ENCODE peak calls at places on chromosomes 16 and 17, in five cellular contexts. X is tibial artery; L is heart right ventricle; A is A549; Y is effector memory CD4-positive, alpha-beta T cell. U is an unnamed sample.

GRCh38 chr16:79451196-79451816 is 149.2 kb downstream of the MAF start:
- DNase-seq in X (no peak), L (no peak), A (no peak), Y (no peak), U (no peak)

GRCh38 chr16:88561485-88562369 is 8.5 kb upstream of the ZC3H18 start:
- DNase-seq in X (no peak), L (peak; percentile 36), A (peak; percentile 63), Y (peak; percentile 29), U (no peak)

GRCh38 chr17:34726536-34727384 is 147.4 kb downstream of the TMEM132E start:
- DNase-seq in X (no peak), L (no peak), A (no peak), Y (no peak), U (no peak)

GRCh38 chr16:609984-610383 is 20.1 kb downstream of the RAB40C start:
- DNase-seq in X (no peak), L (no peak), A (no peak), Y (no peak), U (no peak)

GRCh38 chr17:72454342-72454741 is 333.5 kb downstream of the SOX9 start:
- DNase-seq in X (no peak), L (no peak), A (no peak), Y (no peak), U (no peak)

GRCh38 chr16:71367243-71367976 is 8.9 kb downstream of the CALB2 start:
- DNase-seq in X (no peak), L (no peak), A (peak; percentile 78), Y (no peak), U (no peak)

GRCh38 chr17:50199211-50199633 is 2.2 kb downstream of the COL1A1 start:
- DNase-seq in X (peak; percentile 78), L (no peak), A (no peak), Y (no peak), U (no peak)

GRCh38 chr17:77068915-77069314 is 71.9 kb upstream of the SEC14L1 start:
- DNase-seq in X (no peak), L (no peak), A (no peak), Y (no peak), U (no peak)

GRCh38 chr17:78359216-78359935 is 501 bp downstream of the SOCS3 start:
- DNase-seq in X (peak; percentile 75), L (no peak), A (peak; percentile 81), Y (no peak), U (no peak)

GRCh38 chr17:8803531-8804416 is 4.6 kb upstream of the MFSD6L start:
- DNase-seq in X (no peak), L (no peak), A (no peak), Y (no peak), U (no peak)

GRCh38 chr17:17180141-17180603 is 26.0 kb downstream of the PLD6 start:
- DNase-seq in X (no peak), L (peak; percentile 41), A (no peak), Y (no peak), U (no peak)

GRCh38 chr17:77741109-77741508 is 217.4 kb upstream of the TNRC6C start:
- DNase-seq in X (peak; percentile 52), L (no peak), A (no peak), Y (peak; percentile 25), U (no peak)

GRCh38 chr17:81386646-81387234 is 8.5 kb upstream of the BAHCC1 start:
- DNase-seq in X (peak; percentile 77), L (no peak), A (no peak), Y (no peak), U (no peak)

GRCh38 chr16:75424096-75424762 is 9.1 kb downstream of the CFDP1 start:
- DNase-seq in X (no peak), L (no peak), A (no peak), Y (no peak), U (no peak)

GRCh38 chr17:49850772-49851386 is 3.0 kb upstream of the TAC4 start:
- DNase-seq in X (peak; percentile 73), L (no peak), A (no peak), Y (peak; percentile 5), U (no peak)

GRCh38 chr17:61382796-61383688 is 16.6 kb upstream of the TBX2 start:
- DNase-seq in X (no peak), L (no peak), A (no peak), Y (no peak), U (no peak)

GRCh38 chr17:76623271-76624146 is 20.0 kb downstream of the ST6GALNAC1 start:
- DNase-seq in X (peak; percentile 77), L (peak; percentile 70), A (peak; percentile 91), Y (peak; percentile 58), U (peak; percentile 70)

GRCh38 chr17:77432791-77433190 is 292.0 kb downstream of the SEC14L1 start:
- DNase-seq in X (no peak), L (no peak), A (no peak), Y (no peak), U (no peak)

GRCh38 chr17:222172-222571 is 40.7 kb upstream of the DOC2B start:
- DNase-seq in X (no peak), L (peak; percentile 41), A (no peak), Y (no peak), U (no peak)

GRCh38 chr17:32519769-32520701 is 33.2 kb downstream of the CDK5R1 start:
- DNase-seq in X (peak; percentile 61), L (peak; percentile 26), A (no peak), Y (no peak), U (no peak)

GRCh38 chr17:74962622-74963394 is 9.8 kb downstream of the HID1 start:
- DNase-seq in X (no peak), L (no peak), A (no peak), Y (no peak), U (no peak)

GRCh38 chr16:15990902-15991301 is 41.5 kb downstream of the ABCC1 start:
- DNase-seq in X (no peak), L (no peak), A (no peak), Y (no peak), U (no peak)

GRCh38 chr16:15993946-15994665 is 44.7 kb downstream of the ABCC1 start:
- DNase-seq in X (no peak), L (peak; percentile 45), A (no peak), Y (no peak), U (no peak)

GRCh38 chr16:15996432-15997109 is 47.2 kb downstream of the ABCC1 start:
- DNase-seq in X (peak; percentile 84), L (peak; percentile 31), A (peak; percentile 88), Y (no peak), U (peak; percentile 65)

GRCh38 chr16:15993541-15993940 is 44.1 kb downstream of the ABCC1 start:
- DNase-seq in X (no peak), L (no peak), A (no peak), Y (no peak), U (no peak)

DNA sequence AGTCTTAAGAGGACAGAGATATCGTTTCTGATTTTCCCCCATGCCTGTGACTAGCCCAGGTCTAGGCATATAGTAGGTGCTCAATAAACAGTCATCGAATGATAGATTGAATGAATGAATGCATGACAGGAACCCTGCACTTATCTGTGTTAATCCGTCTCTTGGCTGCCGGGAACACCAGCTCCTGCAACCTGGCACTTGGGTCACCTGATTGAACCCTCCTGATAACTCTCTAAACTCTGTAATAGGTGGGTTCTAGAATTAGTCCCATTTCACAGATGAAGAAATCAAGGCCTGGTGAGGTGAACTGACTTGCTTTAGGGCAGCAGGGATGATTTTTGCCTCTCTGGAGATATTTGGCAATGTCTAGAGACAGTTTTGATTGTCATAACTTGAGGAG is 43.7 kb downstream of the ABCC1 start:
- DNase-seq in X (no peak), L (no peak), A (no peak), Y (no peak), U (no peak)
- H3K4me1 ChIP-seq in X (peaks cover 5% of the 10 kb centered on the region), L (peaks cover 64% of the 10 kb centered on the region), A (peaks cover 95% of the 10 kb centered on the region), Y (no peaks in the 10 kb centered on the region), U (peaks cover 24% of the 10 kb centered on the region)

GRCh38 chr16:85542548-85542927 is 70.6 kb upstream of the GSE1 start:
- DNase-seq in X (no peak), L (no peak), A (no peak), Y (no peak), U (no peak)
- H3K27ac ChIP-seq in X (no peak overlapping the region), L (no peak overlapping the region), A (no peak overlapping the region), Y (no peak overlapping the region), U (no peak overlapping the region)

GRCh38 chr16:67719048-67719777 is at the start of gene GFOD2:
- DNase-seq in X (peak; percentile 98), L (peak; percentile 98), A (peak; percentile 100), Y (peak; percentile 98), U (peak; percentile 91)

GRCh38 chr16:67723151-67723915 is 4.2 kb upstream of the GFOD2 start:
- DNase-seq in X (peak; percentile 57), L (no peak), A (no peak), Y (no peak), U (no peak)

GRCh38 chr16:67718668-67719047 is 458 bp downstream of the GFOD2 start:
- DNase-seq in X (no peak), L (no peak), A (no peak), Y (no peak), U (no peak)

GRCh38 chr16:67719778-67720144 is 645 bp upstream of the GFOD2 start:
- DNase-seq in X (no peak), L (peak; percentile 37), A (peak; percentile 58), Y (peak; percentile 2), U (peak; percentile 31)

DNA sequence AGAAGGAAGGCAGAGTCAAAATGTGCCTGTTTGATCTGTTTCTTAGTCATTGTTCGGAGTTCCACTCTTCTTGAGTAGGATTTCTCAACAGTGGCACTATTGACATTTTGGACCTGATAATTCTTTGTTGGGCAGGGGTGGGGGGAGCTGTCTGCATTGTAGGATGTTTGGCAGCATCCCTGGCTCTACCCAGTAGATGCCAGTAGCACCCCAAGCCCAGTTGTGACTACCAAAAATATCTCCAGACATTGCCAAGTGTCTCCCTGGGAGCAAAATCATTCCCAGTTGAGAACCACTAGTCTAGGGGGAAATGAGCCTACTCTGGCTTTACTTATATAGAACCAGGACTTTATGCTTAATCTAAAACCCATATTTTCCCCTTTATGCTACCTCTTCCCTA is 1.1 kb upstream of the GFOD2 start:
- DNase-seq in X (no peak), L (no peak), A (no peak), Y (no peak), U (no peak)
- H3K4me3 ChIP-seq in X (peak overlapping the region; percentile 89), L (peak overlapping the region; percentile 81), A (peak overlapping the region; percentile 90), Y (peak overlapping the region; percentile 86), U (peak overlapping the region; percentile 69)

GRCh38 chr17:48129981-48130380 is 22.4 kb downstream of the SNX11 start:
- DNase-seq in X (no peak), L (no peak), A (no peak), Y (no peak), U (no peak)

GRCh38 chr17:48123776-48124388 is 16.3 kb downstream of the SNX11 start:
- DNase-seq in X (no peak), L (no peak), A (no peak), Y (no peak), U (no peak)

GRCh38 chr17:48128411-48128810 is 20.8 kb downstream of the SNX11 start:
- DNase-seq in X (no peak), L (no peak), A (no peak), Y (no peak), U (no peak)

GRCh38 chr17:48125829-48126612 is 18.5 kb downstream of the SNX11 start:
- DNase-seq in X (peak; percentile 5), L (no peak), A (no peak), Y (no peak), U (no peak)

DNA sequence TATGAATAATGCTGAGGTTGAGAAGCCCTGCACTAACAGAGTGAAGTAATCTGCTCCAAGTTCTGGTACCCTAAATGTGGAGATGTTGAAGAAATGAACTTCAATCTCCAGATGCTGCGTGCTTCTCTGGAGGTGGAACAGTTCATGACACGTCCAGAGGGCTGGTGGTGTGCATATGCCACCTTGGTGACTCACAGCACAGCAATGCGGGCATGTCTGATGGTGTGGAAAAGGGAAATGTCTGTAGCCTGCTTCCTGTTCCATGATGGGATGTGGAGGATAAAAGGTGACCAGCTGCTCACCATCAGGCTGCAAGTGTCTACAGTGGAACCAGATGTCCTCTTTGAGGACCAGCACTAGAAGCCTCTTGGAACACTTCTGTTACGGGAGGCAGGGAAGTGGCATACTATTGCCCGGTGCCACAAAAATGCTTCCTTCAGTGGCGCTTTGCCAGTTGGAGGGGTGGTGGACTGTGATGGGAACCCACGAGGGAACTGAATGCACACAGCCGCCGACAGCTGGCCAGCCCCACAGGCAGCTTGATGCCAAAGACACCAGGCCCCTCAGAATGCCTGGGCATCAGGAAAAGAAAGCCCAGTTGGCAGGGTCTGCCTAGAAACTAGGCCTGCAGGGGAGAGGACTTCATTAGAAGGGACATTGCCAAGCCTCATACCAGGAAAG is 19.9 kb downstream of the SNX11 start:
- DNase-seq in X (no peak), L (no peak), A (peak; percentile 81), Y (no peak), U (no peak)
- H3K4me1 ChIP-seq in X (no peaks in the 10 kb centered on the region), L (peaks cover 5% of the 10 kb centered on the region), A (peaks cover 12% of the 10 kb centered on the region), Y (no peaks in the 10 kb centered on the region), U (no peaks in the 10 kb centered on the region)

U was measured in tibial nerve.